ENCODE peak calls at places on chromosomes 5 and 9, in four cellular contexts. I, U, R and X are unnamed samples.

GRCh38 chr5:171312129-171312819 is 3.2 kb downstream of the TLX3 start:
- DNase-seq in I (no peak), U (no peak), R (no peak), X (no peak)

GRCh38 chr5:117039035-117039434 is 464.4 kb upstream of the SEMA6A start:
- DNase-seq in I (no peak), U (no peak), R (no peak), X (no peak)

GRCh38 chr9:5552301-5552700 is 42.0 kb downstream of the PDCD1LG2 start:
- DNase-seq in I (no peak), U (no peak), R (peak), X (peak)

GRCh38 chr9:89815903-89816573 is 211.2 kb downstream of the GADD45G start:
- DNase-seq in I (no peak), U (no peak), R (no peak), X (no peak)

GRCh38 chr5:146007973-146008372 is 71.6 kb downstream of the SH3RF2 start:
- DNase-seq in I (no peak), U (no peak), R (no peak), X (no peak)

GRCh38 chr9:136714096-136714875 is 1.9 kb downstream of the DIPK1B start:
- DNase-seq in I (no peak), U (no peak), R (no peak), X (no peak)

GRCh38 chr9:135085830-135086546 is 1.5 kb upstream of the OLFM1 start:
- DNase-seq in I (peak), U (peak), R (peak), X (peak)

GRCh38 chr5:67267522-67268232 is 71.1 kb upstream of the CD180 start:
- DNase-seq in I (peak), U (no peak), R (no peak), X (no peak)

GRCh38 chr5:141529002-141529401 is 40.1 kb downstream of the PCDHGC5 start:
- DNase-seq in I (peak), U (no peak), R (peak), X (no peak)

GRCh38 chr5:139426222-139426885 is 13.0 kb downstream of the DNAJC18 start:
- DNase-seq in I (no peak), U (no peak), R (peak), X (peak)

GRCh38 chr5:164346785-164347630 is 841.6 kb downstream of the MAT2B start:
- DNase-seq in I (no peak), U (no peak), R (no peak), X (no peak)

GRCh38 chr5:61397238-61397637 is 65.2 kb downstream of the ZSWIM6 start:
- DNase-seq in I (no peak), U (no peak), R (peak), X (no peak)

GRCh38 chr5:15510816-15511215 is 10.8 kb downstream of the FBXL7 start:
- DNase-seq in I (no peak), U (no peak), R (peak), X (peak)

GRCh38 chr9:72635197-72635596 is 113.8 kb downstream of the TMC1 start:
- DNase-seq in I (no peak), U (no peak), R (no peak), X (no peak)

GRCh38 chr9:119216891-119217290 is 152.3 kb downstream of the BRINP1 start:
- DNase-seq in I (no peak), U (no peak), R (no peak), X (no peak)

GRCh38 chr5:181173027-181173419 is 25.6 kb downstream of the OR2V2 start:
- DNase-seq in I (no peak), U (no peak), R (no peak), X (no peak)

GRCh38 chr9:86732514-86732913 is 214.8 kb downstream of the GAS1 start:
- DNase-seq in I (peak), U (no peak), R (peak), X (peak)

GRCh38 chr9:90038778-90039177 is 434.0 kb downstream of the GADD45G start:
- DNase-seq in I (no peak), U (no peak), R (no peak), X (no peak)

GRCh38 chr5:136062563-136063274 is 33.9 kb downstream of the TGFBI start:
- DNase-seq in I (no peak), U (no peak), R (peak), X (peak)

GRCh38 chr9:29647451-29647850 is 2074.2 kb upstream of the C9orf72 start:
- DNase-seq in I (no peak), U (no peak), R (no peak), X (no peak)

GRCh38 chr5:143406408-143406807 is 2.9 kb upstream of the NR3C1 start:
- DNase-seq in I (no peak), U (no peak), R (no peak), X (no peak)

GRCh38 chr5:173055722-173055982 is 500 bp upstream of the CREBRF start:
- DNase-seq in I (no peak), U (no peak), R (no peak), X (no peak)

GRCh38 chr5:143217065-143217803 is 186.3 kb downstream of the NR3C1 start:
- DNase-seq in I (no peak), U (no peak), R (peak), X (peak)

GRCh38 chr5:100584069-100584468 is 48.9 kb downstream of the FAM174A start:
- DNase-seq in I (no peak), U (no peak), R (no peak), X (no peak)

GRCh38 chr5:116504593-116504992 is 70.0 kb downstream of the SEMA6A start:
- DNase-seq in I (no peak), U (no peak), R (no peak), X (no peak)

GRCh38 chr9:37967681-37968080 is 63.8 kb upstream of the SLC25A51 start:
- DNase-seq in I (no peak), U (no peak), R (no peak), X (no peak)

GRCh38 chr9:6973762-6974161 is 216.0 kb downstream of the KDM4C start:
- DNase-seq in I (no peak), U (no peak), R (no peak), X (peak)

GRCh38 chr5:85109616-85110015 is 724.9 kb upstream of the EDIL3 start:
- DNase-seq in I (no peak), U (no peak), R (no peak), X (no peak)

GRCh38 chr5:39498247-39498952 is 73.6 kb upstream of the DAB2 start:
- DNase-seq in I (no peak), U (no peak), R (peak), X (peak)

GRCh38 chr5:58462623-58463230 is 2.8 kb upstream of the PLK2 start:
- DNase-seq in I (peak), U (peak), R (peak), X (peak)

GRCh38 chr5:60207031-60207430 is 313.5 kb upstream of the PDE4D start:
- DNase-seq in I (no peak), U (no peak), R (no peak), X (no peak)

GRCh38 chr9:131656356-131657030 is 83.4 kb downstream of the RAPGEF1 start:
- DNase-seq in I (no peak), U (no peak), R (no peak), X (peak)

GRCh38 chr5:181058321-181058720 is 18.3 kb downstream of the BTNL9 start:
- DNase-seq in I (no peak), U (no peak), R (no peak), X (no peak)